ENCODE peak calls at places on chromosomes 2 and 18, in seven cellular contexts. One of them, this sample, is unnamed.

GRCh38 chr2:95010126-95010525 is 15.4 kb upstream of the MAL start:
- DNase-seq in NCI-H1092: no peak
- DNase-seq in omental fat pad: no peak
- DNase-seq in stimulated activated CD8-positive, alpha-beta memory T cell treated with anti-CD3 and anti-CD28 coated beads, Interleukin-15, amount 100 ng/mL, for 24 hours: no peak
- DNase-seq in EH: no peak
- DNase-seq in stimulated activated naive B cell treated with anti-CD40 and anti-IgM and Interleukin-4, amounts not matched to agents 10 μg/mL and 1 μg/mL and 100 μg/mL, for 72 hours: no peak
- DNase-seq in pons: no peak
- DNase-seq in this sample: no peak

GRCh38 chr2:24360050-24360962 is at the start of gene ITSN2:
- DNase-seq in NCI-H1092: peak; percentile 34
- DNase-seq in omental fat pad: peak; percentile 35
- DNase-seq in stimulated activated CD8-positive, alpha-beta memory T cell treated with anti-CD3 and anti-CD28 coated beads, Interleukin-15, amount 100 ng/mL, for 24 hours: peak; percentile 63
- DNase-seq in EH: peak; percentile 75
- DNase-seq in stimulated activated naive B cell treated with anti-CD40 and anti-IgM and Interleukin-4, amounts not matched to agents 10 μg/mL and 1 μg/mL and 100 μg/mL, for 72 hours: peak; percentile 92
- DNase-seq in pons: peak; percentile 46
- DNase-seq in this sample: no peak

GRCh38 chr2:27857417-27858172 is 32.6 kb downstream of the RBKS start:
- DNase-seq in NCI-H1092: no peak
- DNase-seq in omental fat pad: no peak
- DNase-seq in stimulated activated CD8-positive, alpha-beta memory T cell treated with anti-CD3 and anti-CD28 coated beads, Interleukin-15, amount 100 ng/mL, for 24 hours: no peak
- DNase-seq in EH: peak; percentile 78
- DNase-seq in stimulated activated naive B cell treated with anti-CD40 and anti-IgM and Interleukin-4, amounts not matched to agents 10 μg/mL and 1 μg/mL and 100 μg/mL, for 72 hours: no peak
- DNase-seq in pons: no peak
- DNase-seq in this sample: peak; percentile 97

GRCh38 chr18:22265838-22266237 is 96.4 kb downstream of the GATA6 start:
- DNase-seq in NCI-H1092: no peak
- DNase-seq in omental fat pad: no peak
- DNase-seq in stimulated activated CD8-positive, alpha-beta memory T cell treated with anti-CD3 and anti-CD28 coated beads, Interleukin-15, amount 100 ng/mL, for 24 hours: no peak
- DNase-seq in EH: no peak
- DNase-seq in stimulated activated naive B cell treated with anti-CD40 and anti-IgM and Interleukin-4, amounts not matched to agents 10 μg/mL and 1 μg/mL and 100 μg/mL, for 72 hours: no peak
- DNase-seq in pons: no peak
- DNase-seq in this sample: no peak

GRCh38 chr18:74434466-74434865 is 22.6 kb downstream of the DIPK1C start:
- DNase-seq in NCI-H1092: no peak
- DNase-seq in omental fat pad: no peak
- DNase-seq in stimulated activated CD8-positive, alpha-beta memory T cell treated with anti-CD3 and anti-CD28 coated beads, Interleukin-15, amount 100 ng/mL, for 24 hours: no peak
- DNase-seq in EH: no peak
- DNase-seq in stimulated activated naive B cell treated with anti-CD40 and anti-IgM and Interleukin-4, amounts not matched to agents 10 μg/mL and 1 μg/mL and 100 μg/mL, for 72 hours: no peak
- DNase-seq in pons: no peak
- DNase-seq in this sample: no peak

GRCh38 chr18:48705043-48705442 is 166.2 kb downstream of the CTIF start:
- DNase-seq in NCI-H1092: no peak
- DNase-seq in omental fat pad: no peak
- DNase-seq in stimulated activated CD8-positive, alpha-beta memory T cell treated with anti-CD3 and anti-CD28 coated beads, Interleukin-15, amount 100 ng/mL, for 24 hours: no peak
- DNase-seq in EH: no peak
- DNase-seq in stimulated activated naive B cell treated with anti-CD40 and anti-IgM and Interleukin-4, amounts not matched to agents 10 μg/mL and 1 μg/mL and 100 μg/mL, for 72 hours: no peak
- DNase-seq in pons: no peak
- DNase-seq in this sample: no peak

GRCh38 chr2:19351499-19351898 is 6.9 kb downstream of the OSR1 start:
- DNase-seq in NCI-H1092: no peak
- DNase-seq in omental fat pad: no peak
- DNase-seq in stimulated activated CD8-positive, alpha-beta memory T cell treated with anti-CD3 and anti-CD28 coated beads, Interleukin-15, amount 100 ng/mL, for 24 hours: no peak
- DNase-seq in EH: no peak
- DNase-seq in stimulated activated naive B cell treated with anti-CD40 and anti-IgM and Interleukin-4, amounts not matched to agents 10 μg/mL and 1 μg/mL and 100 μg/mL, for 72 hours: no peak
- DNase-seq in pons: no peak
- DNase-seq in this sample: no peak

GRCh38 chr2:102337481-102338386 is 17.9 kb upstream of the IL18R1 start:
- DNase-seq in NCI-H1092: no peak
- DNase-seq in omental fat pad: no peak
- DNase-seq in stimulated activated CD8-positive, alpha-beta memory T cell treated with anti-CD3 and anti-CD28 coated beads, Interleukin-15, amount 100 ng/mL, for 24 hours: no peak
- DNase-seq in EH: peak; percentile 7
- DNase-seq in stimulated activated naive B cell treated with anti-CD40 and anti-IgM and Interleukin-4, amounts not matched to agents 10 μg/mL and 1 μg/mL and 100 μg/mL, for 72 hours: no peak
- DNase-seq in pons: no peak
- DNase-seq in this sample: no peak

GRCh38 chr2:15638720-15639119 is 47.1 kb downstream of the DDX1 start:
- DNase-seq in NCI-H1092: no peak
- DNase-seq in omental fat pad: no peak
- DNase-seq in stimulated activated CD8-positive, alpha-beta memory T cell treated with anti-CD3 and anti-CD28 coated beads, Interleukin-15, amount 100 ng/mL, for 24 hours: no peak
- DNase-seq in EH: peak; percentile 89
- DNase-seq in stimulated activated naive B cell treated with anti-CD40 and anti-IgM and Interleukin-4, amounts not matched to agents 10 μg/mL and 1 μg/mL and 100 μg/mL, for 72 hours: no peak
- DNase-seq in pons: no peak
- DNase-seq in this sample: peak; percentile 58

GRCh38 chr2:134377730-134378129 is 123.9 kb downstream of the MGAT5 start:
- DNase-seq in NCI-H1092: no peak
- DNase-seq in omental fat pad: no peak
- DNase-seq in stimulated activated CD8-positive, alpha-beta memory T cell treated with anti-CD3 and anti-CD28 coated beads, Interleukin-15, amount 100 ng/mL, for 24 hours: no peak
- DNase-seq in EH: no peak
- DNase-seq in stimulated activated naive B cell treated with anti-CD40 and anti-IgM and Interleukin-4, amounts not matched to agents 10 μg/mL and 1 μg/mL and 100 μg/mL, for 72 hours: no peak
- DNase-seq in pons: no peak
- DNase-seq in this sample: no peak

GRCh38 chr2:225411452-225411851 is 11.9 kb downstream of the NYAP2 start:
- DNase-seq in NCI-H1092: no peak
- DNase-seq in omental fat pad: no peak
- DNase-seq in stimulated activated CD8-positive, alpha-beta memory T cell treated with anti-CD3 and anti-CD28 coated beads, Interleukin-15, amount 100 ng/mL, for 24 hours: no peak
- DNase-seq in EH: peak; percentile 4
- DNase-seq in stimulated activated naive B cell treated with anti-CD40 and anti-IgM and Interleukin-4, amounts not matched to agents 10 μg/mL and 1 μg/mL and 100 μg/mL, for 72 hours: no peak
- DNase-seq in pons: no peak
- DNase-seq in this sample: no peak

GRCh38 chr2:4884117-4884571 is 808.0 kb upstream of the SOX11 start:
- DNase-seq in NCI-H1092: no peak
- DNase-seq in omental fat pad: no peak
- DNase-seq in stimulated activated CD8-positive, alpha-beta memory T cell treated with anti-CD3 and anti-CD28 coated beads, Interleukin-15, amount 100 ng/mL, for 24 hours: no peak
- DNase-seq in EH: no peak
- DNase-seq in stimulated activated naive B cell treated with anti-CD40 and anti-IgM and Interleukin-4, amounts not matched to agents 10 μg/mL and 1 μg/mL and 100 μg/mL, for 72 hours: no peak
- DNase-seq in pons: no peak
- DNase-seq in this sample: no peak

This sample was measured in epithelial cell of proximal tubule.